ENCODE peak calls at places on chromosomes 12 and 14, in seven cellular contexts. S, G, M, D, B, P and V are unnamed samples.

GRCh38 chr14:28656704-28657255 is 109.8 kb upstream of the FOXG1 start:
- DNase-seq in S (peak), G (no peak), M (no peak), D (no peak), B (no peak), P (no peak), V (no peak)

GRCh38 chr12:46470975-46471374 is 98.4 kb upstream of the SLC38A2 start:
- DNase-seq in S (peak), G (no peak), M (no peak), D (no peak), B (no peak), P (no peak), V (no peak)

GRCh38 chr12:131176266-131176665 is 222.6 kb downstream of the ADGRD1 start:
- DNase-seq in S (no peak), G (no peak), M (no peak), D (no peak), B (no peak), P (no peak), V (no peak)

GRCh38 chr14:93930296-93930988 is 3.3 kb downstream of the FAM181A start:
- DNase-seq in S (no peak), G (no peak), M (no peak), D (no peak), B (no peak), P (no peak), V (no peak)

GRCh38 chr12:50057896-50058670 is 687 bp downstream of the ASIC1 start:
- DNase-seq in S (no peak), G (no peak), M (no peak), D (no peak), B (no peak), P (peak), V (no peak)

GRCh38 chr14:53953002-53953827 is 3.4 kb downstream of the BMP4 start:
- DNase-seq in S (peak), G (no peak), M (peak), D (peak), B (peak), P (no peak), V (peak)

GRCh38 chr12:79006306-79006705 is 141.7 kb downstream of the SYT1 start:
- DNase-seq in S (no peak), G (no peak), M (peak), D (peak), B (peak), P (no peak), V (no peak)

GRCh38 chr14:104600141-104600643 is 4.4 kb downstream of the TMEM179 start:
- DNase-seq in S (peak), G (no peak), M (peak), D (peak), B (no peak), P (no peak), V (no peak)

GRCh38 chr12:124625867-124626675 is 58.7 kb upstream of the NCOR2 start:
- DNase-seq in S (peak), G (no peak), M (peak), D (peak), B (peak), P (no peak), V (peak)

GRCh38 chr14:95889236-95889979 is 12.8 kb downstream of the TUNAR start:
- DNase-seq in S (no peak), G (no peak), M (no peak), D (no peak), B (no peak), P (no peak), V (no peak)

GRCh38 chr14:80475074-80475473 is 263.8 kb upstream of the DIO2 start:
- DNase-seq in S (peak), G (no peak), M (no peak), D (no peak), B (peak), P (no peak), V (no peak)

GRCh38 chr12:28537474-28537873 is 347.2 kb downstream of the CCDC91 start:
- DNase-seq in S (no peak), G (no peak), M (no peak), D (no peak), B (peak), P (no peak), V (no peak)

GRCh38 chr12:116236148-116236731 is 41.3 kb downstream of the MED13L start:
- DNase-seq in S (peak), G (peak), M (peak), D (peak), B (peak), P (peak), V (peak)

GRCh38 chr14:67683821-67684220 is 9.4 kb upstream of the VTI1B start:
- DNase-seq in S (no peak), G (no peak), M (no peak), D (no peak), B (no peak), P (no peak), V (no peak)

GRCh38 chr12:92467886-92468285 is 234.9 kb upstream of the PLEKHG7 start:
- DNase-seq in S (no peak), G (no peak), M (no peak), D (peak), B (peak), P (no peak), V (no peak)

GRCh38 chr14:71163050-71163841 is 256.0 kb downstream of the PCNX1 start:
- DNase-seq in S (no peak), G (no peak), M (peak), D (no peak), B (no peak), P (no peak), V (no peak)

GRCh38 chr12:121858318-121858661 is 369 bp downstream of the HPD start:
- DNase-seq in S (no peak), G (no peak), M (no peak), D (no peak), B (no peak), P (no peak), V (no peak)